ENCODE peak calls at places on chromosomes 16 and 17, in eight cellular contexts. One of them, this sample, is unnamed. For H3K4me1, the result is how much of the 10 kb centered on the place peaks cover.

GRCh38 chr17:44203731-44204452 is 4.2 kb upstream of the ATXN7L3 start:
- DNase-seq in mammary epithelial cell: no peak
- DNase-seq in spleen: no peak
- DNase-seq in lung: peak
- DNase-seq in left lung: no peak
- DNase-seq in heart left ventricle: no peak
- DNase-seq in Peyer's patch: peak
- DNase-seq in H9: peak
- DNase-seq in this sample: no peak

GRCh38 chr17:61157246-61157887 is 242.3 kb upstream of the TBX2 start:
- DNase-seq in lung: no peak
- DNase-seq in Peyer's patch: no peak
- DNase-seq in mammary epithelial cell: no peak
- DNase-seq in spleen: no peak
- DNase-seq in heart left ventricle: peak
- DNase-seq in H9: no peak
- DNase-seq in left lung: no peak
- DNase-seq in this sample: no peak

GRCh38 chr16:66483689-66484452 is 56.8 kb downstream of the BEAN1 start:
- DNase-seq in H9: peak
- DNase-seq in lung: peak
- DNase-seq in mammary epithelial cell: peak
- DNase-seq in spleen: peak
- DNase-seq in left lung: peak
- DNase-seq in heart left ventricle: peak
- DNase-seq in Peyer's patch: peak
- DNase-seq in this sample: no peak

GRCh38 chr16:82699711-82700495 is 73.1 kb downstream of the CDH13 start:
- DNase-seq in Peyer's patch: no peak
- DNase-seq in spleen: no peak
- DNase-seq in heart left ventricle: peak
- DNase-seq in mammary epithelial cell: peak
- DNase-seq in left lung: no peak
- DNase-seq in H9: no peak
- DNase-seq in lung: no peak
- DNase-seq in this sample: no peak

GRCh38 chr17:40491486-40491885 is 9.9 kb downstream of the TNS4 start:
- DNase-seq in mammary epithelial cell: peak
- DNase-seq in left lung: no peak
- DNase-seq in heart left ventricle: no peak
- DNase-seq in Peyer's patch: no peak
- DNase-seq in lung: no peak
- DNase-seq in H9: peak
- DNase-seq in spleen: no peak
- DNase-seq in this sample: no peak

GRCh38 chr17:57586099-57586702 is 158.9 kb downstream of the CCDC182 start:
- DNase-seq in Peyer's patch: no peak
- DNase-seq in spleen: no peak
- DNase-seq in heart left ventricle: no peak
- DNase-seq in mammary epithelial cell: no peak
- DNase-seq in H9: no peak
- DNase-seq in lung: no peak
- DNase-seq in left lung: no peak
- DNase-seq in this sample: no peak

GRCh38 chr17:32483451-32484019 is 3.3 kb upstream of the CDK5R1 start:
- DNase-seq in left lung: no peak
- DNase-seq in heart left ventricle: peak
- DNase-seq in Peyer's patch: peak
- DNase-seq in mammary epithelial cell: no peak
- DNase-seq in lung: no peak
- DNase-seq in spleen: peak
- DNase-seq in H9: peak
- DNase-seq in this sample: peak

GRCh38 chr17:33664116-33664840 is 371.2 kb upstream of the ASIC2 start:
- DNase-seq in mammary epithelial cell: no peak
- DNase-seq in spleen: no peak
- DNase-seq in left lung: no peak
- DNase-seq in heart left ventricle: no peak
- DNase-seq in lung: no peak
- DNase-seq in H9: no peak
- DNase-seq in Peyer's patch: no peak
- DNase-seq in this sample: no peak

GRCh38 chr17:49964539-49965521 is 4.2 kb upstream of the DLX4 start:
- DNase-seq in heart left ventricle: no peak
- DNase-seq in left lung: no peak
- DNase-seq in H9: peak
- DNase-seq in spleen: no peak
- DNase-seq in mammary epithelial cell: no peak
- DNase-seq in lung: no peak
- DNase-seq in Peyer's patch: no peak
- DNase-seq in this sample: no peak

GRCh38 chr17:6639651-6640535 is 618 bp downstream of the KIAA0753 start:
- DNase-seq in heart left ventricle: peak
- DNase-seq in lung: no peak
- DNase-seq in mammary epithelial cell: peak
- DNase-seq in Peyer's patch: peak
- DNase-seq in spleen: peak
- DNase-seq in left lung: no peak
- DNase-seq in H9: peak
- DNase-seq in this sample: no peak

GRCh38 chr17:81910840-81911276 is 341 bp downstream of the PCYT2 start:
- DNase-seq in left lung: no peak
- DNase-seq in lung: no peak
- DNase-seq in H9: no peak
- DNase-seq in heart left ventricle: no peak
- DNase-seq in Peyer's patch: no peak
- DNase-seq in spleen: no peak
- DNase-seq in mammary epithelial cell: no peak
- DNase-seq in this sample: no peak

GRCh38 chr17:19330271-19330670 is 32.3 kb downstream of the B9D1 start:
- DNase-seq in mammary epithelial cell: no peak
- DNase-seq in left lung: no peak
- DNase-seq in heart left ventricle: no peak
- DNase-seq in Peyer's patch: peak
- DNase-seq in H9: no peak
- DNase-seq in lung: no peak
- DNase-seq in spleen: no peak
- DNase-seq in this sample: peak

GRCh38 chr16:85162478-85163277 is 50.4 kb upstream of the CIBAR2 start:
- DNase-seq in spleen: no peak
- DNase-seq in left lung: no peak
- DNase-seq in H9: no peak
- DNase-seq in lung: no peak
- DNase-seq in mammary epithelial cell: no peak
- DNase-seq in heart left ventricle: no peak
- DNase-seq in Peyer's patch: peak
- DNase-seq in this sample: no peak

GRCh38 chr17:28843810-28844137 is 1.2 kb upstream of the FAM222B start:
- DNase-seq in lung: no peak
- DNase-seq in H9: no peak
- DNase-seq in left lung: no peak
- DNase-seq in Peyer's patch: peak
- DNase-seq in mammary epithelial cell: no peak
- DNase-seq in spleen: no peak
- DNase-seq in heart left ventricle: no peak
- DNase-seq in this sample: peak

GRCh38 chr17:73952498-73953205 is 250.8 kb upstream of the RPL38 start:
- DNase-seq in heart left ventricle: peak
- DNase-seq in mammary epithelial cell: no peak
- DNase-seq in spleen: peak
- DNase-seq in H9: peak
- DNase-seq in lung: no peak
- DNase-seq in Peyer's patch: peak
- DNase-seq in left lung: peak
- DNase-seq in this sample: no peak

GRCh38 chr16:58515871-58516767 is 802 bp downstream of the SETD6 start:
- DNase-seq in mammary epithelial cell: peak
- DNase-seq in lung: no peak
- DNase-seq in left lung: peak
- DNase-seq in H9: peak
- DNase-seq in spleen: peak
- DNase-seq in heart left ventricle: no peak
- DNase-seq in Peyer's patch: peak
- DNase-seq in this sample: no peak
- TF ChIP-seq CTCF in mammary epithelial cell: no peak
- TF ChIP-seq CTCF in lung: no peak
- TF ChIP-seq CTCF in left lung: no peak
- TF ChIP-seq CTCF in H9: no peak
- TF ChIP-seq CTCF in spleen: no peak
- TF ChIP-seq CTCF in heart left ventricle: no peak
- TF ChIP-seq CTCF in Peyer's patch: no peak
- TF ChIP-seq CTCF in this sample: no peak

GRCh38 chr17:1010086-1010450 is 13.1 kb downstream of the TIMM22 start:
- DNase-seq in lung: no peak
- DNase-seq in mammary epithelial cell: no peak
- DNase-seq in left lung: no peak
- DNase-seq in heart left ventricle: no peak
- DNase-seq in spleen: peak
- DNase-seq in Peyer's patch: no peak
- DNase-seq in H9: no peak
- DNase-seq in this sample: no peak

GRCh38 chr17:1009411-1010085 is 12.6 kb downstream of the TIMM22 start:
- DNase-seq in lung: no peak
- DNase-seq in spleen: no peak
- DNase-seq in Peyer's patch: no peak
- DNase-seq in left lung: no peak
- DNase-seq in H9: no peak
- DNase-seq in mammary epithelial cell: no peak
- DNase-seq in heart left ventricle: no peak
- DNase-seq in this sample: no peak

GRCh38 chr17:1011138-1011537 is 14.2 kb downstream of the TIMM22 start:
- DNase-seq in Peyer's patch: no peak
- DNase-seq in H9: no peak
- DNase-seq in mammary epithelial cell: no peak
- DNase-seq in lung: no peak
- DNase-seq in left lung: no peak
- DNase-seq in spleen: no peak
- DNase-seq in heart left ventricle: no peak
- DNase-seq in this sample: no peak

GRCh38 chr17:1011760-1012735 is 15.1 kb downstream of the TIMM22 start:
- DNase-seq in heart left ventricle: no peak
- DNase-seq in Peyer's patch: no peak
- DNase-seq in spleen: peak
- DNase-seq in H9: no peak
- DNase-seq in left lung: no peak
- DNase-seq in mammary epithelial cell: no peak
- DNase-seq in lung: no peak
- DNase-seq in this sample: no peak

DNA sequence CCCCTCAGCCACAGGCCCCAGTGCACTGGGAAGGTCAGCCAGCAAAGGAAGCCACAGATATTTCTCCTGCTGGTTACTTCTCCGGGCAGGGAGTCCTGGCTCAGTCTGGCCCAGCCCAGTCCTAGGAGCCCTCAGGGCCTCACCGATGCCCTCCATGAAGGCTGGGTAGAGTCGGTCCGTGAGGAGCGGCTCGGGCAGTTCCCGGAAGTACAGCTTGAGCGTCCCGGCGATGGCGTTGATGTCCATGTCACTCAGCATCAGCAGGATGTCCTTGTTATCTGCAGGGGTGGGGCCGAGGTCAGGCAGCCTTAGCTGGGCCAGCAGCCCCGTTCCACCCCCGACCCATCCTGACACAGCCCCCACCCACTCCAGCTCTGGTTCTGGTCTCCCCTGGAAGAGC is 13.7 kb downstream of the TIMM22 start:
- DNase-seq in Peyer's patch: no peak
- DNase-seq in mammary epithelial cell: no peak
- DNase-seq in H9: no peak
- DNase-seq in heart left ventricle: no peak
- DNase-seq in left lung: no peak
- DNase-seq in lung: no peak
- DNase-seq in spleen: peak
- DNase-seq in this sample: no peak
- H3K4me1 ChIP-seq in Peyer's patch: under half
- H3K4me1 ChIP-seq in mammary epithelial cell: under half
- H3K4me1 ChIP-seq in H9: under half
- H3K4me1 ChIP-seq in heart left ventricle: under half
- H3K4me1 ChIP-seq in left lung: under half
- H3K4me1 ChIP-seq in lung: under half
- H3K4me1 ChIP-seq in spleen: under half
- H3K4me1 ChIP-seq in this sample: under half

GRCh38 chr17:13001991-13002615 is 15.7 kb downstream of the ELAC2 start:
- DNase-seq in H9: no peak
- DNase-seq in Peyer's patch: no peak
- DNase-seq in mammary epithelial cell: no peak
- DNase-seq in left lung: no peak
- DNase-seq in lung: no peak
- DNase-seq in spleen: no peak
- DNase-seq in heart left ventricle: no peak
- DNase-seq in this sample: no peak

GRCh38 chr17:13004336-13004735 is 13.5 kb downstream of the ELAC2 start:
- DNase-seq in H9: no peak
- DNase-seq in heart left ventricle: no peak
- DNase-seq in mammary epithelial cell: no peak
- DNase-seq in left lung: no peak
- DNase-seq in lung: no peak
- DNase-seq in spleen: no peak
- DNase-seq in Peyer's patch: no peak
- DNase-seq in this sample: no peak

GRCh38 chr17:13003927-13004326 is 13.9 kb downstream of the ELAC2 start:
- DNase-seq in H9: no peak
- DNase-seq in Peyer's patch: no peak
- DNase-seq in spleen: no peak
- DNase-seq in heart left ventricle: no peak
- DNase-seq in lung: no peak
- DNase-seq in left lung: no peak
- DNase-seq in mammary epithelial cell: no peak
- DNase-seq in this sample: no peak

GRCh38 chr17:13002761-13003453 is 14.9 kb downstream of the ELAC2 start:
- DNase-seq in heart left ventricle: peak
- DNase-seq in spleen: no peak
- DNase-seq in Peyer's patch: peak
- DNase-seq in left lung: peak
- DNase-seq in H9: peak
- DNase-seq in mammary epithelial cell: peak
- DNase-seq in lung: peak
- DNase-seq in this sample: peak

DNA sequence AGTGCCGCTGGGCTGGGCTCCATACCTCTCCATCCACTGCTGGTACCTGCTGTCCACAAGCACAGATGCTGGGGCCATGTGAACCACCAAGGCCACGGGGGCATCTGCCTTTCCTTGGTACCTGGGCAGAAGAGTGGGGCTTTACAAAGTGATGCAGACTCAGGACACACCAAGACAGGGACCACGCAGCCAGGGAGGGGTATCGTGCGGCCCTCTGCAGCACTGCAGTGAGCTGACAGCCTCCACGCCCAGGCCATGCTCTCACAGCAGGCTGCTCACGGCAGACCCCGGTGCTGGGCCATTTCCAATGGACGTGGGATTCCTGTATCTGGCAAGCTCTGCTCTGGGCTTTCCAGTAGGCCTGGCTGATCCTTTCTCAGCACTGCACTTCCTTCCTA is 14.4 kb downstream of the ELAC2 start:
- DNase-seq in spleen: peak
- DNase-seq in mammary epithelial cell: no peak
- DNase-seq in H9: no peak
- DNase-seq in lung: no peak
- DNase-seq in Peyer's patch: no peak
- DNase-seq in heart left ventricle: no peak
- DNase-seq in left lung: no peak
- DNase-seq in this sample: no peak
- TF ChIP-seq CTCF in spleen: no peak
- TF ChIP-seq CTCF in mammary epithelial cell: no peak
- TF ChIP-seq CTCF in H9: no peak
- TF ChIP-seq CTCF in lung: no peak
- TF ChIP-seq CTCF in Peyer's patch: no peak
- TF ChIP-seq CTCF in heart left ventricle: no peak
- TF ChIP-seq CTCF in left lung: peak
- TF ChIP-seq CTCF in this sample: no peak

GRCh38 chr16:89562939-89563338 is 2.5 kb downstream of the RPL13 start:
- DNase-seq in H9: no peak
- DNase-seq in spleen: no peak
- DNase-seq in Peyer's patch: no peak
- DNase-seq in left lung: no peak
- DNase-seq in lung: no peak
- DNase-seq in mammary epithelial cell: no peak
- DNase-seq in heart left ventricle: no peak
- DNase-seq in this sample: no peak
- H3K4me1 ChIP-seq in H9: under half
- H3K4me1 ChIP-seq in spleen: half or more
- H3K4me1 ChIP-seq in Peyer's patch: under half
- H3K4me1 ChIP-seq in left lung: half or more
- H3K4me1 ChIP-seq in lung: under half
- H3K4me1 ChIP-seq in mammary epithelial cell: under half
- H3K4me1 ChIP-seq in heart left ventricle: under half
- H3K4me1 ChIP-seq in this sample: under half

This sample was measured in ascending aorta.